ENCODE peak calls at places on chromosomes 1 and 21, in six cellular contexts. N is brain microvascular endothelial cell, M is breast epithelium, T is transverse colon, V is mammary epithelial cell, F is pancreas. W is an unnamed sample.

GRCh38 chr1:83882906-83883305 is 116.0 kb downstream of the TTLL7 start:
- DNase-seq in V (peak), M (no peak), F (no peak), N (peak), T (peak), W (no peak)

GRCh38 chr1:201773764-201774163 is 55.2 kb upstream of the IPO9 start:
- DNase-seq in V (peak), N (no peak), M (no peak), F (no peak), T (no peak), W (no peak)

GRCh38 chr1:212355230-212355969 is 59.3 kb downstream of the PACC1 start:
- DNase-seq in T (no peak), F (no peak), V (no peak), M (no peak), N (no peak), W (no peak)

GRCh38 chr1:151294748-151295462 is 12.8 kb downstream of the ZNF687 start:
- DNase-seq in F (no peak), V (no peak), T (no peak), N (no peak), M (no peak), W (no peak)

GRCh38 chr1:176531896-176532892 is 69.2 kb downstream of the PAPPA2 start:
- DNase-seq in F (no peak), M (no peak), T (no peak), N (no peak), V (no peak), W (no peak)

GRCh38 chr1:206714331-206715058 is 29.8 kb downstream of the MAPKAPK2 start:
- DNase-seq in T (peak), M (no peak), N (no peak), F (no peak), V (peak), W (no peak)

GRCh38 chr1:190046231-190046630 is 431.4 kb downstream of the BRINP3 start:
- DNase-seq in V (no peak), F (no peak), N (no peak), T (no peak), M (no peak), W (no peak)

GRCh38 chr1:241644259-241644658 is 4.1 kb upstream of the CHML start:
- DNase-seq in V (no peak), F (no peak), M (no peak), N (no peak), T (no peak), W (no peak)

GRCh38 chr1:38608202-38608864 is 251.2 kb downstream of the RRAGC start:
- DNase-seq in T (no peak), N (no peak), V (no peak), M (no peak), F (no peak), W (no peak)

GRCh38 chr21:45267390-45267760 is 20.3 kb downstream of the POFUT2 start:
- DNase-seq in F (no peak), M (peak), N (no peak), T (no peak), V (no peak), W (no peak)

GRCh38 chr1:234659538-234659937 is 49.6 kb upstream of the IRF2BP2 start:
- DNase-seq in V (peak), T (no peak), N (peak), M (no peak), F (no peak), W (no peak)

GRCh38 chr1:26282694-26283019 is 2.8 kb downstream of the SH3BGRL3 start:
- DNase-seq in V (no peak), T (no peak), F (no peak), M (no peak), N (no peak), W (no peak)

GRCh38 chr1:37036667-37037053 is 2.3 kb upstream of the GRIK3 start:
- DNase-seq in N (no peak), F (no peak), T (no peak), M (no peak), V (no peak), W (no peak)

GRCh38 chr21:18801468-18801867 is 397.9 kb upstream of the TMPRSS15 start:
- DNase-seq in T (no peak), N (peak), F (no peak), M (no peak), V (no peak), W (no peak)

GRCh38 chr1:33311706-33312412 is 9.0 kb downstream of the A3GALT2 start:
- DNase-seq in N (no peak), V (no peak), F (no peak), M (no peak), T (no peak), W (no peak)

GRCh38 chr1:71644997-71645396 is 564.2 kb upstream of the ZRANB2 start:
- DNase-seq in N (no peak), M (no peak), T (no peak), V (no peak), F (no peak), W (no peak)

GRCh38 chr1:183191833-183192232 is 5.8 kb downstream of the LAMC2 start:
- DNase-seq in N (peak), T (no peak), F (no peak), M (no peak), V (peak), W (no peak)

GRCh38 chr1:23216771-23217420 is 406 bp downstream of the HTR1D start:
- DNase-seq in N (no peak), T (no peak), M (no peak), F (peak), V (no peak), W (peak)

GRCh38 chr21:33775100-33775828 is 133.0 kb downstream of the ITSN1 start:
- DNase-seq in V (no peak), M (no peak), N (no peak), T (no peak), F (no peak), W (no peak)

GRCh38 chr1:205493241-205494085 is 11.0 kb upstream of the CDK18 start:
- DNase-seq in N (peak), M (no peak), V (peak), F (no peak), T (no peak), W (no peak)

GRCh38 chr1:19163261-19163660 is 46.8 kb downstream of the UBR4 start:
- DNase-seq in T (no peak), F (no peak), N (peak), M (no peak), V (no peak), W (no peak)

GRCh38 chr1:213060836-213061235 is 9.8 kb downstream of the RPS6KC1 start:
- DNase-seq in T (no peak), F (no peak), N (no peak), M (no peak), V (no peak), W (no peak)

GRCh38 chr1:97647776-97648175 is 273.1 kb downstream of the DPYD start:
- DNase-seq in F (no peak), N (no peak), T (no peak), M (no peak), V (peak), W (no peak)

GRCh38 chr21:27648560-27648959 is 681.7 kb upstream of the ADAMTS5 start:
- DNase-seq in V (peak), N (peak), T (no peak), F (no peak), M (no peak), W (no peak)

GRCh38 chr1:6970256-6970655 is 185.0 kb downstream of the CAMTA1 start:
- DNase-seq in F (no peak), N (no peak), M (peak), V (no peak), T (no peak), W (no peak)

GRCh38 chr1:41728403-41729202 is 190.1 kb downstream of the HIVEP3 start:
- DNase-seq in M (no peak), F (no peak), V (no peak), T (peak), N (peak), W (peak)

GRCh38 chr1:107057197-107058133 is 991 bp downstream of the PRMT6 start:
- DNase-seq in T (peak), N (peak), M (peak), V (peak), F (peak), W (peak)

GRCh38 chr1:8873001-8873400 is 5.5 kb downstream of the ENO1 start:
- DNase-seq in N (no peak), T (no peak), F (no peak), V (no peak), M (no peak), W (no peak)

GRCh38 chr1:221776495-221777413 is 34.9 kb upstream of the DUSP10 start:
- DNase-seq in F (no peak), V (no peak), M (no peak), N (no peak), T (no peak), W (no peak)

GRCh38 chr1:58968360-58968952 is 184.6 kb upstream of the JUN start:
- DNase-seq in V (no peak), F (peak), T (peak), N (no peak), M (peak), W (peak)

GRCh38 chr1:200027264-200027823 is at the start of gene NR5A2:
- DNase-seq in V (no peak), M (no peak), F (no peak), N (no peak), T (no peak), W (no peak)

GRCh38 chr21:41835711-41836154 is 43.4 kb downstream of the PRDM15 start:
- DNase-seq in N (no peak), T (peak), F (no peak), V (no peak), M (no peak), W (peak)

GRCh38 chr21:41834926-41835663 is 44.0 kb downstream of the PRDM15 start:
- DNase-seq in F (peak), M (no peak), T (no peak), N (no peak), V (no peak), W (peak)

GRCh38 chr21:41832230-41833137 is 46.7 kb downstream of the PRDM15 start:
- DNase-seq in V (no peak), F (peak), T (no peak), N (no peak), M (no peak), W (peak)

GRCh38 chr21:41833138-41834115 is 45.7 kb downstream of the PRDM15 start:
- DNase-seq in V (no peak), F (no peak), M (no peak), T (peak), N (no peak), W (no peak)

DNA sequence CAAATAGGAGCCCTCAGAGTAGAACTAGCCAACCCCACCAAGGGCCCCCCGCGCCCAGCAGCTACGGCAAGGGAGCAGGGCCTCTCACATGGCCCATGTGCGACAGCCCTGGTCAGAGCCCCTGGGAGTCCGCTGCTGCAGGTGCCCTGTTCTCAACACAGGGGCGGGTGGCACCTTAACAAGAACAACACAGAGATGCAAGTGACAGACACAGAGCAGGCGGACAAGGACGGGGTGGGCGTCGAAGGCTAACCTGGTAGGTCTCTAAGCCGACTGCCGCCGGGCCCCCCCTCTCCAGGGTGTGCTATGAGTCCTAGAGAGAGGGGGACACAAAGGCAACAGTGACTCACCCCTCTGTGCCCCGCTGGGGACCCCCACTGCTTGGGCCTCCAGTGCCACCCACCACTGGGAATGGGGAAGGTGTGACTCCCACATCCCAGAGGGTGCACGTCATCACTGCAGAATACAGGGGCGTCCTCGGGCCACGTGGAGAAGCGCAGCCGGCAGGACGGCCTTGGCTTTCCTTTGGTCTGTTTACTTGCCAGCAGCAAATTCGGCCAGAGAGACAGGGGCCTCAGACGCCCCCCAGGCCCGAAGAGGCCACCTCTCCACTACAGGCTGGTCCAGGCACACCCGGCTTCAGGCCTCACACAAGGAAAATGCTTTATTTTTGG is 44.8 kb downstream of the PRDM15 start:
- DNase-seq in N (no peak), T (no peak), F (no peak), M (no peak), V (no peak), W (peak)
- H3K27ac ChIP-seq in N (no peak), T (no peak), F (no peak), M (no peak), V (no peak), W (no peak)

GRCh38 chr1:68205794-68206358 is 26.4 kb downstream of the WLS start:
- DNase-seq in M (no peak), V (no peak), T (no peak), N (no peak), F (no peak), W (no peak)
- H3K27ac ChIP-seq in M (no peak), V (no peak), T (peak), N (no peak), F (peak), W (no peak)

GRCh38 chr1:3124246-3124645 is 55.2 kb downstream of the PRDM16 start:
- DNase-seq in F (no peak), M (no peak), V (no peak), N (no peak), T (no peak), W (no peak)
- H3K27ac ChIP-seq in F (no peak), M (no peak), V (no peak), N (no peak), T (no peak), W (no peak)

GRCh38 chr1:1373051-1373450 is 2.0 kb downstream of the AURKAIP1 start:
- DNase-seq in N (no peak), F (peak), M (no peak), V (no peak), T (no peak), W (no peak)
- H3K27ac ChIP-seq in N (no peak), F (no peak), M (no peak), V (no peak), T (no peak), W (no peak)

GRCh38 chr1:226990133-226990716 is 50.1 kb downstream of the COQ8A start:
- DNase-seq in V (no peak), M (no peak), T (peak), N (peak), F (peak), W (no peak)
- H3K27ac ChIP-seq in V (no peak), M (peak), T (peak), N (no peak), F (peak), W (peak)